ENCODE peak calls at places on chromosomes 6 and 20, in eight cellular contexts. K is neural progenitor cell, S is PC-3, R is pancreas, J is transverse colon, X is lower lobe of right lung, E is neuronal stem cell, G is thoracic aorta. A is an unnamed sample.

GRCh38 chr6:80250391-80250997 is 144.0 kb downstream of the BCKDHB start:
- DNase-seq in K (no peak), S (no peak), R (no peak), J (no peak), X (no peak), E (no peak), G (no peak), A (no peak)

GRCh38 chr20:61989741-61990140 is 75.9 kb downstream of the TAF4 start:
- DNase-seq in K (no peak), S (no peak), R (peak; percentile 35), J (no peak), X (no peak), E (no peak), G (no peak), A (no peak)

GRCh38 chr6:130780137-130780536 is 47.1 kb upstream of the SMLR1 start:
- DNase-seq in K (no peak), S (no peak), R (no peak), J (no peak), X (no peak), E (no peak), G (no peak), A (no peak)

GRCh38 chr6:161549977-161550655 is 276.3 kb upstream of the AGPAT4 start:
- DNase-seq in K (no peak), S (peak; percentile 38), R (no peak), J (no peak), X (no peak), E (no peak), G (no peak), A (no peak)

GRCh38 chr6:116881236-116881635 is 4.2 kb downstream of the RFX6 start:
- DNase-seq in K (no peak), S (peak; percentile 53), R (no peak), J (no peak), X (no peak), E (no peak), G (no peak), A (no peak)

GRCh38 chr6:104325341-104326172 is 534.2 kb downstream of the HACE1 start:
- DNase-seq in K (peak; percentile 24), S (peak; percentile 76), R (no peak), J (no peak), X (no peak), E (peak; percentile 5), G (no peak), A (peak; percentile 58)

GRCh38 chr6:14454467-14454763 is 336.8 kb downstream of the CD83 start:
- DNase-seq in K (no peak), S (no peak), R (no peak), J (peak; percentile 76), X (no peak), E (no peak), G (no peak), A (no peak)

GRCh38 chr6:36722879-36723278 is 25.3 kb downstream of the RAB44 start:
- DNase-seq in K (no peak), S (no peak), R (no peak), J (no peak), X (peak; percentile 28), E (no peak), G (no peak), A (no peak)

GRCh38 chr6:166627875-166628849 is 1.1 kb upstream of the RPS6KA2 start:
- DNase-seq in K (peak; percentile 89), S (peak; percentile 26), R (peak; percentile 81), J (peak; percentile 69), X (peak; percentile 86), E (peak; percentile 85), G (no peak), A (peak; percentile 86)

GRCh38 chr6:89951574-89952360 is 57.5 kb downstream of the GJA10 start:
- DNase-seq in K (peak; percentile 62), S (peak; percentile 87), R (no peak), J (no peak), X (no peak), E (no peak), G (no peak), A (peak; percentile 75)

GRCh38 chr6:18586133-18586532 is 199.0 kb downstream of the RNF144B start:
- DNase-seq in K (no peak), S (no peak), R (no peak), J (no peak), X (no peak), E (no peak), G (no peak), A (no peak)

GRCh38 chr6:112081569-112081968 is 5.7 kb downstream of the TUBE1 start:
- DNase-seq in K (no peak), S (no peak), R (no peak), J (no peak), X (no peak), E (no peak), G (no peak), A (no peak)
- H3K36me3 ChIP-seq in K (no peaks in the 10 kb centered on the region), S (no peaks in the 10 kb centered on the region), R (no peaks in the 10 kb centered on the region), J (no peaks in the 10 kb centered on the region), X (peaks cover 68% of the 10 kb centered on the region), E (peaks cover 1% of the 10 kb centered on the region), G (peaks cover 2% of the 10 kb centered on the region), A (peaks cover 65% of the 10 kb centered on the region)

GRCh38 chr20:38143646-38144554 is 21.2 kb downstream of the TGM2 start:
- DNase-seq in K (no peak), S (peak; percentile 84), R (no peak), J (peak; percentile 81), X (no peak), E (no peak), G (peak; percentile 78), A (no peak)
- H3K36me3 ChIP-seq in K (no peaks in the 10 kb centered on the region), S (peaks cover 57% of the 10 kb centered on the region), R (no peaks in the 10 kb centered on the region), J (no peaks in the 10 kb centered on the region), X (peaks cover 78% of the 10 kb centered on the region), E (no peaks in the 10 kb centered on the region), G (peaks cover 56% of the 10 kb centered on the region), A (no peaks in the 10 kb centered on the region)

DNA sequence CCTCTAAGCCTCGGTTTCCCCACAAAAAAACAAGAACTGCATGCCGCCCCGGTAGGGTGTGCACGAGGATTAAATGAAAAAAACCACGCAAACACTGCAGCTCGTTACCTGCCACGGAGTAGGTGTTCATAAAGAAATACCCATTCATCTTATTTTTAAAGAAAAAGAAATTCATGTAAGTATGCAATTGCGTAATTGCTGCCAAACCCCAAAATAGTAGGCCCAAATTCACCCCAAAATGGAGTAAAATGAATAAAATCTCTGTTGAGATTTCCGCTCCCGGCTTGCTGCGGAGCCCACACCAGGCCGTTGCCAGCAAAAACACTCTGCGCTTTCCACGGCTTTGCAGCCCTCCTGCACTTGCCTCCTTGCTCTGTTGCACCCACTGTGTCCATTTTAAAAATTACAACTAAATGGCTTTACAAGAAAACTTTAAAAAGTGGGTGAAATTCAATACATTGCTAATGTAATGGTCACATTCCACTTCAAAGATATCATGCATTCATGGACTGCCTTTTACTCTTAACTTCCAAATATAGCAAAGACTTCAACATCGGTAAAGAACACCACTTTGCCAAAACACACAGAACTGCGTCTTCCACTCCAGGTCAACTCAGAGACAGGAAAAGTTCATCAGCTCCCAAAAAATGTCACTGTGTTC is 125.0 kb downstream of the ZMYND8 start:
- DNase-seq in K (no peak), S (no peak), R (no peak), J (no peak), X (no peak), E (no peak), G (no peak), A (no peak)
- H3K36me3 ChIP-seq in K (peaks cover 9% of the 10 kb centered on the region), S (peaks cover 22% of the 10 kb centered on the region), R (no peaks in the 10 kb centered on the region), J (peaks cover 27% of the 10 kb centered on the region), X (peaks cover 100% of the 10 kb centered on the region), E (peaks cover 45% of the 10 kb centered on the region), G (peaks cover 25% of the 10 kb centered on the region), A (peaks cover 89% of the 10 kb centered on the region)

GRCh38 chr6:31060162-31060561 is 49.9 kb downstream of the MUC22 start:
- DNase-seq in K (no peak), S (peak; percentile 82), R (no peak), J (no peak), X (no peak), E (no peak), G (no peak), A (no peak)
- H3K36me3 ChIP-seq in K (no peaks in the 10 kb centered on the region), S (no peaks in the 10 kb centered on the region), R (no peaks in the 10 kb centered on the region), J (no peaks in the 10 kb centered on the region), X (no peaks in the 10 kb centered on the region), E (no peaks in the 10 kb centered on the region), G (no peaks in the 10 kb centered on the region), A (no peaks in the 10 kb centered on the region)

GRCh38 chr6:44145839-44146238 is 12.8 kb upstream of the CAPN11 start:
- DNase-seq in K (no peak), S (no peak), R (no peak), J (no peak), X (no peak), E (no peak), G (no peak), A (no peak)
- H3K36me3 ChIP-seq in K (no peaks in the 10 kb centered on the region), S (peaks cover 16% of the 10 kb centered on the region), R (peaks cover 2% of the 10 kb centered on the region), J (peaks cover 15% of the 10 kb centered on the region), X (peaks cover 99% of the 10 kb centered on the region), E (peaks cover 35% of the 10 kb centered on the region), G (peaks cover 28% of the 10 kb centered on the region), A (peaks cover 52% of the 10 kb centered on the region)